ENCODE peak calls at places on chromosome 9, in eight cellular contexts. One of them, this sample, is unnamed.

GRCh38 chr9:37550781-37551180 is 25.4 kb downstream of the FBXO10 start:
- DNase-seq in kidney epithelial cell: no peak
- DNase-seq in trophoblast cell: no peak
- DNase-seq in foreskin fibroblast: peak
- DNase-seq in neural progenitor cell: no peak
- DNase-seq in aorta: no peak
- DNase-seq in fibroblast of mammary gland: peak
- DNase-seq in dorsolateral prefrontal cortex: no peak
- DNase-seq in this sample: no peak

GRCh38 chr9:110659891-110660541 is 8.6 kb upstream of the MUSK start:
- DNase-seq in kidney epithelial cell: peak
- DNase-seq in trophoblast cell: no peak
- DNase-seq in foreskin fibroblast: peak
- DNase-seq in neural progenitor cell: no peak
- DNase-seq in aorta: no peak
- DNase-seq in fibroblast of mammary gland: peak
- DNase-seq in dorsolateral prefrontal cortex: no peak
- DNase-seq in this sample: no peak

GRCh38 chr9:12775373-12775962 is 648 bp downstream of the LURAP1L start:
- DNase-seq in kidney epithelial cell: no peak
- DNase-seq in trophoblast cell: peak
- DNase-seq in foreskin fibroblast: no peak
- DNase-seq in neural progenitor cell: peak
- DNase-seq in aorta: peak
- DNase-seq in fibroblast of mammary gland: no peak
- DNase-seq in dorsolateral prefrontal cortex: peak
- DNase-seq in this sample: no peak

GRCh38 chr9:94081864-94082468 is 2.3 kb upstream of the PTPDC1 start:
- DNase-seq in kidney epithelial cell: peak
- DNase-seq in trophoblast cell: no peak
- DNase-seq in foreskin fibroblast: no peak
- DNase-seq in neural progenitor cell: no peak
- DNase-seq in aorta: no peak
- DNase-seq in fibroblast of mammary gland: no peak
- DNase-seq in dorsolateral prefrontal cortex: no peak
- DNase-seq in this sample: no peak

GRCh38 chr9:130930132-130930803 is 8.8 kb downstream of the FIBCD1 start:
- DNase-seq in kidney epithelial cell: no peak
- DNase-seq in trophoblast cell: no peak
- DNase-seq in foreskin fibroblast: no peak
- DNase-seq in neural progenitor cell: no peak
- DNase-seq in aorta: no peak
- DNase-seq in fibroblast of mammary gland: no peak
- DNase-seq in dorsolateral prefrontal cortex: no peak
- DNase-seq in this sample: no peak

GRCh38 chr9:16871358-16872151 is 1.1 kb upstream of the BNC2 start:
- DNase-seq in kidney epithelial cell: no peak
- DNase-seq in trophoblast cell: peak
- DNase-seq in foreskin fibroblast: peak
- DNase-seq in neural progenitor cell: peak
- DNase-seq in aorta: peak
- DNase-seq in fibroblast of mammary gland: peak
- DNase-seq in dorsolateral prefrontal cortex: no peak
- DNase-seq in this sample: peak

GRCh38 chr9:69871143-69871834 is 50.7 kb downstream of the CFAP95 start:
- DNase-seq in kidney epithelial cell: no peak
- DNase-seq in trophoblast cell: no peak
- DNase-seq in foreskin fibroblast: peak
- DNase-seq in neural progenitor cell: no peak
- DNase-seq in aorta: no peak
- DNase-seq in fibroblast of mammary gland: peak
- DNase-seq in dorsolateral prefrontal cortex: no peak
- DNase-seq in this sample: no peak

GRCh38 chr9:126166866-126167265 is 159.8 kb upstream of the MVB12B start:
- DNase-seq in kidney epithelial cell: no peak
- DNase-seq in trophoblast cell: no peak
- DNase-seq in foreskin fibroblast: no peak
- DNase-seq in neural progenitor cell: no peak
- DNase-seq in aorta: no peak
- DNase-seq in fibroblast of mammary gland: no peak
- DNase-seq in dorsolateral prefrontal cortex: no peak
- DNase-seq in this sample: no peak

GRCh38 chr9:109141375-109141774 is 21.6 kb upstream of the TMEM245 start:
- DNase-seq in kidney epithelial cell: no peak
- DNase-seq in trophoblast cell: no peak
- DNase-seq in foreskin fibroblast: no peak
- DNase-seq in neural progenitor cell: peak
- DNase-seq in aorta: no peak
- DNase-seq in fibroblast of mammary gland: no peak
- DNase-seq in dorsolateral prefrontal cortex: no peak
- DNase-seq in this sample: no peak

GRCh38 chr9:123784513-123784912 is 145.4 kb downstream of the DENND1A start:
- DNase-seq in kidney epithelial cell: no peak
- DNase-seq in trophoblast cell: peak
- DNase-seq in foreskin fibroblast: peak
- DNase-seq in neural progenitor cell: no peak
- DNase-seq in aorta: no peak
- DNase-seq in fibroblast of mammary gland: peak
- DNase-seq in dorsolateral prefrontal cortex: no peak
- DNase-seq in this sample: no peak

GRCh38 chr9:36471359-36471758 is 71.3 kb upstream of the RNF38 start:
- DNase-seq in kidney epithelial cell: no peak
- DNase-seq in trophoblast cell: no peak
- DNase-seq in foreskin fibroblast: no peak
- DNase-seq in neural progenitor cell: no peak
- DNase-seq in aorta: no peak
- DNase-seq in fibroblast of mammary gland: peak
- DNase-seq in dorsolateral prefrontal cortex: no peak
- DNase-seq in this sample: no peak

GRCh38 chr9:86977205-86977835 is 30.0 kb upstream of the GAS1 start:
- DNase-seq in kidney epithelial cell: no peak
- DNase-seq in trophoblast cell: peak
- DNase-seq in foreskin fibroblast: no peak
- DNase-seq in neural progenitor cell: no peak
- DNase-seq in aorta: no peak
- DNase-seq in fibroblast of mammary gland: peak
- DNase-seq in dorsolateral prefrontal cortex: no peak
- DNase-seq in this sample: no peak

GRCh38 chr9:2608276-2608675 is 13.3 kb upstream of the VLDLR start:
- DNase-seq in kidney epithelial cell: no peak
- DNase-seq in trophoblast cell: no peak
- DNase-seq in foreskin fibroblast: no peak
- DNase-seq in neural progenitor cell: no peak
- DNase-seq in aorta: no peak
- DNase-seq in fibroblast of mammary gland: no peak
- DNase-seq in dorsolateral prefrontal cortex: no peak
- DNase-seq in this sample: no peak
- H3K4me3 ChIP-seq in kidney epithelial cell: no peak
- H3K4me3 ChIP-seq in trophoblast cell: no peak
- H3K4me3 ChIP-seq in foreskin fibroblast: no peak
- H3K4me3 ChIP-seq in neural progenitor cell: no peak
- H3K4me3 ChIP-seq in aorta: no peak
- H3K4me3 ChIP-seq in fibroblast of mammary gland: no peak
- H3K4me3 ChIP-seq in dorsolateral prefrontal cortex: no peak
- H3K4me3 ChIP-seq in this sample: no peak

DNA sequence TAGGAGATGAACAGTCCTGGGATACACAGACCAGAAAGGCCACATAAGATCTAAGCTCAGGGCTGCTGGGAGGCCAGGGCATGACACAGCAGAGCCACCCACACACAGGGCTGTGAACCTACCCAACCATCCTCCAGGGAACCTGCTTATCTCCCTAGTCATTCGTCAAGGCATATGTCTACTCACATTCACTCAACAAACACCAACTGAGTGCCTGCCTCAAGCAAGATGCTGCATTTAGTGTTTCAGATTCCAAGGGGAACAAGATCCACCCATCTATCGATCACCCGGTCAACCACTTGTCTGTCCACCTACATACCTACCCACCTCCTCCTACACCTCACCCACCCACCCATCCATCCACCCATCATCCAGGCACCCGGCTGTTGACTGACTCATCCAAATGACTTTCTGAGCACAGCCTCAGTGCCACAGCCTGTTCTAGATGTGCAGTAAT is 1.9 kb downstream of the DPM2 start:
- DNase-seq in kidney epithelial cell: no peak
- DNase-seq in trophoblast cell: no peak
- DNase-seq in foreskin fibroblast: no peak
- DNase-seq in neural progenitor cell: no peak
- DNase-seq in aorta: no peak
- DNase-seq in fibroblast of mammary gland: peak
- DNase-seq in dorsolateral prefrontal cortex: no peak
- DNase-seq in this sample: no peak
- H3K4me3 ChIP-seq in kidney epithelial cell: no peak
- H3K4me3 ChIP-seq in trophoblast cell: no peak
- H3K4me3 ChIP-seq in foreskin fibroblast: no peak
- H3K4me3 ChIP-seq in neural progenitor cell: no peak
- H3K4me3 ChIP-seq in aorta: no peak
- H3K4me3 ChIP-seq in fibroblast of mammary gland: peak
- H3K4me3 ChIP-seq in dorsolateral prefrontal cortex: no peak
- H3K4me3 ChIP-seq in this sample: no peak

DNA sequence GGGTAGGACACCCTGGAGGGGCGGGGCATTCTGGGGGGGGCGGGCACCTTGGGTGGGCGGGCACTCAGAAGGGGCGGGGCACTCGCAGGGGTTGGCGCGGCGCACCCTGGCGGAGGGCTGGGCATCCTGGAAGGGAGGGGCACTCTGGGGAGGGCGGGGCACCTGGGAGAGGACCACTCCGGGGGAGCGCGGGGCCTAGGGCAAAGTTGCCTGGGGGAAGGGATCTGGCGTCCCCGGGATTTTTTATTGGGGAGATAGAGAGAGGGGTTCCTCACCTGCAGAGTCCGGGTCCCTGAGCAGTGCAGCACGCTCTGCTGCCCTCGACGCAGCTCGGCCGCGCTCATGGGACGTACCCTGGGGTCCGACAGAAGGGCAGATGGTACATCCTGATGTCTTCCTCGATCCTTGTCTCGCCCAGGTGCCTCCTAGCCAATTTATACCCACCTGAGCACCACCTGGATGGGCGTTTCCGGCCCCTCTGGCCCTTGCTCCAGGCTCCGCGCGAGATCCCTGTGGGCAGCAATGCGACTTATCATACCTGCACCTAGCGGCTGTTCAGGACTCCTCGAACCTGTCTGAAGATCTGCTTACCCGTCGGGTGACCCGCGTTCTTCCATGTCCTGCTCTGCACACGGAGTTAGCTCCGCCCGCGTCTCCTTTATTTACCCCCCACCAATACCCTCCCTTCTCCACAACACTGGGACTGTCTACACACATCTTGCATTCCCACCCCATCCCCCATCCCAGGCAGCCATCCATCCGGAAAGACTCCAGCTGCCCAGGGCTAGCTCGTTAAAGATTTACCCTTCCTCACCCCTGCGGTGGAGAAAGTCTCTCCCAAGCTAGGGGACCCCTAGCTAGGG is at the start of gene KIF12:
- DNase-seq in kidney epithelial cell: peak
- DNase-seq in trophoblast cell: peak
- DNase-seq in foreskin fibroblast: no peak
- DNase-seq in neural progenitor cell: peak
- DNase-seq in aorta: no peak
- DNase-seq in fibroblast of mammary gland: no peak
- DNase-seq in dorsolateral prefrontal cortex: no peak
- DNase-seq in this sample: no peak
- H3K4me3 ChIP-seq in kidney epithelial cell: peak
- H3K4me3 ChIP-seq in trophoblast cell: peak
- H3K4me3 ChIP-seq in foreskin fibroblast: peak
- H3K4me3 ChIP-seq in neural progenitor cell: peak
- H3K4me3 ChIP-seq in aorta: peak
- H3K4me3 ChIP-seq in fibroblast of mammary gland: no peak
- H3K4me3 ChIP-seq in dorsolateral prefrontal cortex: peak
- H3K4me3 ChIP-seq in this sample: no peak

GRCh38 chr9:114250648-114251047 is 72.2 kb upstream of the ORM1 start:
- DNase-seq in kidney epithelial cell: no peak
- DNase-seq in trophoblast cell: no peak
- DNase-seq in foreskin fibroblast: no peak
- DNase-seq in neural progenitor cell: no peak
- DNase-seq in aorta: no peak
- DNase-seq in fibroblast of mammary gland: no peak
- DNase-seq in dorsolateral prefrontal cortex: no peak
- DNase-seq in this sample: no peak
- H3K4me3 ChIP-seq in kidney epithelial cell: no peak
- H3K4me3 ChIP-seq in trophoblast cell: no peak
- H3K4me3 ChIP-seq in foreskin fibroblast: no peak
- H3K4me3 ChIP-seq in neural progenitor cell: no peak
- H3K4me3 ChIP-seq in aorta: no peak
- H3K4me3 ChIP-seq in fibroblast of mammary gland: no peak
- H3K4me3 ChIP-seq in dorsolateral prefrontal cortex: no peak
- H3K4me3 ChIP-seq in this sample: no peak

GRCh38 chr9:134989206-134990065 is 71.7 kb upstream of the FCN1 start:
- DNase-seq in kidney epithelial cell: no peak
- DNase-seq in trophoblast cell: no peak
- DNase-seq in foreskin fibroblast: no peak
- DNase-seq in neural progenitor cell: no peak
- DNase-seq in aorta: peak
- DNase-seq in fibroblast of mammary gland: no peak
- DNase-seq in dorsolateral prefrontal cortex: no peak
- DNase-seq in this sample: no peak

GRCh38 chr9:134993996-134994720 is 76.4 kb upstream of the FCN1 start:
- DNase-seq in kidney epithelial cell: no peak
- DNase-seq in trophoblast cell: no peak
- DNase-seq in foreskin fibroblast: no peak
- DNase-seq in neural progenitor cell: no peak
- DNase-seq in aorta: peak
- DNase-seq in fibroblast of mammary gland: no peak
- DNase-seq in dorsolateral prefrontal cortex: no peak
- DNase-seq in this sample: no peak

GRCh38 chr9:134992755-134993124 is 75.0 kb upstream of the FCN1 start:
- DNase-seq in kidney epithelial cell: no peak
- DNase-seq in trophoblast cell: no peak
- DNase-seq in foreskin fibroblast: no peak
- DNase-seq in neural progenitor cell: no peak
- DNase-seq in aorta: peak
- DNase-seq in fibroblast of mammary gland: peak
- DNase-seq in dorsolateral prefrontal cortex: no peak
- DNase-seq in this sample: no peak

GRCh38 chr9:134993416-134993815 is 75.7 kb upstream of the FCN1 start:
- DNase-seq in kidney epithelial cell: no peak
- DNase-seq in trophoblast cell: no peak
- DNase-seq in foreskin fibroblast: no peak
- DNase-seq in neural progenitor cell: no peak
- DNase-seq in aorta: peak
- DNase-seq in fibroblast of mammary gland: no peak
- DNase-seq in dorsolateral prefrontal cortex: no peak
- DNase-seq in this sample: no peak

GRCh38 chr9:134991808-134992754 is 74.4 kb upstream of the FCN1 start:
- DNase-seq in kidney epithelial cell: no peak
- DNase-seq in trophoblast cell: no peak
- DNase-seq in foreskin fibroblast: no peak
- DNase-seq in neural progenitor cell: no peak
- DNase-seq in aorta: peak
- DNase-seq in fibroblast of mammary gland: no peak
- DNase-seq in dorsolateral prefrontal cortex: no peak
- DNase-seq in this sample: no peak
- H3K4me3 ChIP-seq in kidney epithelial cell: no peak
- H3K4me3 ChIP-seq in trophoblast cell: no peak
- H3K4me3 ChIP-seq in foreskin fibroblast: no peak
- H3K4me3 ChIP-seq in neural progenitor cell: no peak
- H3K4me3 ChIP-seq in aorta: no peak
- H3K4me3 ChIP-seq in fibroblast of mammary gland: no peak
- H3K4me3 ChIP-seq in dorsolateral prefrontal cortex: no peak
- H3K4me3 ChIP-seq in this sample: no peak